ENCODE peak calls at places on chromosomes 11 and 22, in four cellular contexts. One of them, this sample, is unnamed.

GRCh38 chr11:59187587-59187986 is 15.7 kb downstream of the DTX4 start:
- DNase-seq in lower leg skin: peak; percentile 94
- DNase-seq in EL: no peak
- DNase-seq in stimulated activated CD8-positive, alpha-beta memory T cell treated with anti-CD3 and anti-CD28 coated beads, Interleukin-7, amount 100 ng/mL, for 24 hours: no peak
- DNase-seq in this sample: no peak

GRCh38 chr11:113470233-113470632 is 5.0 kb downstream of the DRD2 start:
- DNase-seq in lower leg skin: no peak
- DNase-seq in EL: no peak
- DNase-seq in stimulated activated CD8-positive, alpha-beta memory T cell treated with anti-CD3 and anti-CD28 coated beads, Interleukin-7, amount 100 ng/mL, for 24 hours: no peak
- DNase-seq in this sample: no peak

GRCh38 chr11:96755752-96756151 is 365.9 kb downstream of the JRKL start:
- DNase-seq in lower leg skin: no peak
- DNase-seq in EL: no peak
- DNase-seq in stimulated activated CD8-positive, alpha-beta memory T cell treated with anti-CD3 and anti-CD28 coated beads, Interleukin-7, amount 100 ng/mL, for 24 hours: no peak
- DNase-seq in this sample: no peak

GRCh38 chr11:93741882-93742226 is 382 bp downstream of the C11orf54 start:
- DNase-seq in lower leg skin: no peak
- DNase-seq in EL: no peak
- DNase-seq in stimulated activated CD8-positive, alpha-beta memory T cell treated with anti-CD3 and anti-CD28 coated beads, Interleukin-7, amount 100 ng/mL, for 24 hours: no peak
- DNase-seq in this sample: peak; percentile 69

GRCh38 chr22:42856865-42857704 is at the start of gene ARFGAP3:
- DNase-seq in lower leg skin: peak; percentile 98
- DNase-seq in EL: peak; percentile 92
- DNase-seq in stimulated activated CD8-positive, alpha-beta memory T cell treated with anti-CD3 and anti-CD28 coated beads, Interleukin-7, amount 100 ng/mL, for 24 hours: peak; percentile 87
- DNase-seq in this sample: peak; percentile 95

GRCh38 chr11:44958165-44958564 is 7.5 kb upstream of the TP53I11 start:
- DNase-seq in lower leg skin: no peak
- DNase-seq in EL: no peak
- DNase-seq in stimulated activated CD8-positive, alpha-beta memory T cell treated with anti-CD3 and anti-CD28 coated beads, Interleukin-7, amount 100 ng/mL, for 24 hours: no peak
- DNase-seq in this sample: no peak

GRCh38 chr22:23688571-23688970 is 2.2 kb upstream of the RGL4 start:
- DNase-seq in lower leg skin: no peak
- DNase-seq in EL: no peak
- DNase-seq in stimulated activated CD8-positive, alpha-beta memory T cell treated with anti-CD3 and anti-CD28 coated beads, Interleukin-7, amount 100 ng/mL, for 24 hours: no peak
- DNase-seq in this sample: no peak

GRCh38 chr11:118142081-118142480 is 10.5 kb downstream of the SCN4B start:
- DNase-seq in lower leg skin: no peak
- DNase-seq in EL: peak; percentile 25
- DNase-seq in stimulated activated CD8-positive, alpha-beta memory T cell treated with anti-CD3 and anti-CD28 coated beads, Interleukin-7, amount 100 ng/mL, for 24 hours: no peak
- DNase-seq in this sample: no peak